ENCODE peak calls at places on chromosomes 2 and 18, in nine cellular contexts. One of them, this sample, is unnamed.

GRCh38 chr2:135742307-135742838 is 718 bp downstream of the UBXN4 start:
- DNase-seq in A549: peak; percentile 21
- DNase-seq in K562: peak; percentile 68
- DNase-seq in GM12878: no peak
- DNase-seq in HCT116: no peak
- DNase-seq in GM23338: peak; percentile 63
- DNase-seq in SK-N-SH: no peak
- DNase-seq in Panc1: no peak
- DNase-seq in HepG2: peak; percentile 65
- DNase-seq in this sample: peak; percentile 38

GRCh38 chr2:119485336-119486110 is 38.8 kb downstream of the SCTR start:
- DNase-seq in SK-N-SH: peak; percentile 65
- DNase-seq in GM12878: no peak
- DNase-seq in A549: no peak
- DNase-seq in K562: no peak
- DNase-seq in GM23338: no peak
- DNase-seq in HCT116: no peak
- DNase-seq in Panc1: no peak
- DNase-seq in HepG2: no peak
- DNase-seq in this sample: no peak

GRCh38 chr2:222310747-222311320 is 12.0 kb upstream of the PAX3 start:
- DNase-seq in K562: no peak
- DNase-seq in SK-N-SH: no peak
- DNase-seq in HepG2: no peak
- DNase-seq in GM12878: no peak
- DNase-seq in HCT116: no peak
- DNase-seq in A549: no peak
- DNase-seq in GM23338: no peak
- DNase-seq in Panc1: no peak
- DNase-seq in this sample: no peak

GRCh38 chr2:241358470-241358869 is 2.4 kb downstream of the FARP2 start:
- DNase-seq in A549: no peak
- DNase-seq in GM12878: peak; percentile 85
- DNase-seq in HCT116: no peak
- DNase-seq in HepG2: no peak
- DNase-seq in GM23338: no peak
- DNase-seq in SK-N-SH: no peak
- DNase-seq in K562: no peak
- DNase-seq in Panc1: no peak
- DNase-seq in this sample: no peak

GRCh38 chr18:21179590-21180220 is 62.3 kb upstream of the GREB1L start:
- DNase-seq in HCT116: peak; percentile 58
- DNase-seq in SK-N-SH: peak; percentile 45
- DNase-seq in K562: peak; percentile 68
- DNase-seq in A549: peak; percentile 25
- DNase-seq in GM23338: peak; percentile 90
- DNase-seq in GM12878: peak; percentile 32
- DNase-seq in Panc1: no peak
- DNase-seq in HepG2: peak; percentile 52
- DNase-seq in this sample: peak; percentile 81

GRCh38 chr2:237207641-237208040 is 122.0 kb downstream of the COPS8 start:
- DNase-seq in GM12878: no peak
- DNase-seq in Panc1: no peak
- DNase-seq in HCT116: no peak
- DNase-seq in A549: no peak
- DNase-seq in HepG2: no peak
- DNase-seq in GM23338: no peak
- DNase-seq in SK-N-SH: no peak
- DNase-seq in K562: no peak
- DNase-seq in this sample: no peak

GRCh38 chr2:236768393-236769140 is 198.9 kb downstream of the ACKR3 start:
- DNase-seq in HCT116: no peak
- DNase-seq in SK-N-SH: no peak
- DNase-seq in K562: no peak
- DNase-seq in A549: no peak
- DNase-seq in Panc1: no peak
- DNase-seq in HepG2: no peak
- DNase-seq in GM23338: no peak
- DNase-seq in GM12878: no peak
- DNase-seq in this sample: no peak

GRCh38 chr18:13726972-13727331 is 479 bp downstream of the RNMT start:
- DNase-seq in HCT116: no peak
- DNase-seq in GM23338: peak; percentile 66
- DNase-seq in SK-N-SH: no peak
- DNase-seq in K562: peak; percentile 56
- DNase-seq in GM12878: no peak
- DNase-seq in HepG2: peak; percentile 43
- DNase-seq in A549: peak; percentile 5
- DNase-seq in Panc1: no peak
- DNase-seq in this sample: no peak

GRCh38 chr2:95361216-95361980 is 41.1 kb upstream of the FAHD2A start:
- DNase-seq in GM23338: no peak
- DNase-seq in Panc1: no peak
- DNase-seq in GM12878: no peak
- DNase-seq in HCT116: no peak
- DNase-seq in A549: no peak
- DNase-seq in K562: no peak
- DNase-seq in SK-N-SH: no peak
- DNase-seq in HepG2: no peak
- DNase-seq in this sample: no peak

GRCh38 chr2:88866756-88867155 is 175.3 kb downstream of the RPIA start:
- DNase-seq in K562: peak; percentile 3
- DNase-seq in HCT116: no peak
- DNase-seq in Panc1: no peak
- DNase-seq in GM23338: no peak
- DNase-seq in A549: no peak
- DNase-seq in GM12878: no peak
- DNase-seq in SK-N-SH: no peak
- DNase-seq in HepG2: no peak
- DNase-seq in this sample: no peak

GRCh38 chr2:40957508-40957907 is 505.6 kb upstream of the SLC8A1 start:
- DNase-seq in GM12878: no peak
- DNase-seq in A549: no peak
- DNase-seq in GM23338: no peak
- DNase-seq in SK-N-SH: no peak
- DNase-seq in HCT116: no peak
- DNase-seq in HepG2: peak; percentile 9
- DNase-seq in K562: no peak
- DNase-seq in Panc1: no peak
- DNase-seq in this sample: peak; percentile 90

GRCh38 chr18:8882632-8883408 is 177.5 kb downstream of the MTCL1 start:
- DNase-seq in GM23338: peak; percentile 86
- DNase-seq in K562: peak; percentile 82
- DNase-seq in SK-N-SH: no peak
- DNase-seq in HCT116: peak; percentile 95
- DNase-seq in GM12878: no peak
- DNase-seq in Panc1: no peak
- DNase-seq in A549: no peak
- DNase-seq in HepG2: peak; percentile 21
- DNase-seq in this sample: no peak

GRCh38 chr2:98501896-98502295 is 57.2 kb downstream of the INPP4A start:
- DNase-seq in GM23338: no peak
- DNase-seq in Panc1: no peak
- DNase-seq in HCT116: no peak
- DNase-seq in A549: no peak
- DNase-seq in K562: no peak
- DNase-seq in GM12878: no peak
- DNase-seq in SK-N-SH: no peak
- DNase-seq in HepG2: no peak
- DNase-seq in this sample: no peak

GRCh38 chr2:180494286-180494685 is 486.1 kb upstream of the UBE2E3 start:
- DNase-seq in HCT116: no peak
- DNase-seq in SK-N-SH: no peak
- DNase-seq in Panc1: no peak
- DNase-seq in A549: no peak
- DNase-seq in GM23338: peak; percentile 19
- DNase-seq in GM12878: no peak
- DNase-seq in K562: no peak
- DNase-seq in HepG2: no peak
- DNase-seq in this sample: no peak

GRCh38 chr2:197168705-197169104 is 141.9 kb downstream of the ANKRD44 start:
- DNase-seq in SK-N-SH: peak; percentile 70
- DNase-seq in GM12878: no peak
- DNase-seq in HepG2: peak; percentile 65
- DNase-seq in Panc1: no peak
- DNase-seq in A549: peak; percentile 52
- DNase-seq in GM23338: peak; percentile 95
- DNase-seq in K562: peak; percentile 62
- DNase-seq in HCT116: peak; percentile 52
- DNase-seq in this sample: peak; percentile 20

GRCh38 chr2:11933854-11934253 is 187.4 kb downstream of the LPIN1 start:
- DNase-seq in HCT116: no peak
- DNase-seq in SK-N-SH: no peak
- DNase-seq in A549: no peak
- DNase-seq in Panc1: no peak
- DNase-seq in HepG2: no peak
- DNase-seq in GM12878: peak; percentile 43
- DNase-seq in GM23338: no peak
- DNase-seq in K562: no peak
- DNase-seq in this sample: no peak

GRCh38 chr2:30239308-30240161 is 8.2 kb downstream of the LBH start:
- DNase-seq in GM12878: no peak
- DNase-seq in K562: peak; percentile 89
- DNase-seq in A549: peak; percentile 89
- DNase-seq in Panc1: peak; percentile 36
- DNase-seq in HCT116: peak; percentile 55
- DNase-seq in SK-N-SH: peak; percentile 86
- DNase-seq in HepG2: peak; percentile 60
- DNase-seq in GM23338: peak; percentile 84
- DNase-seq in this sample: peak; percentile 58

DNA sequence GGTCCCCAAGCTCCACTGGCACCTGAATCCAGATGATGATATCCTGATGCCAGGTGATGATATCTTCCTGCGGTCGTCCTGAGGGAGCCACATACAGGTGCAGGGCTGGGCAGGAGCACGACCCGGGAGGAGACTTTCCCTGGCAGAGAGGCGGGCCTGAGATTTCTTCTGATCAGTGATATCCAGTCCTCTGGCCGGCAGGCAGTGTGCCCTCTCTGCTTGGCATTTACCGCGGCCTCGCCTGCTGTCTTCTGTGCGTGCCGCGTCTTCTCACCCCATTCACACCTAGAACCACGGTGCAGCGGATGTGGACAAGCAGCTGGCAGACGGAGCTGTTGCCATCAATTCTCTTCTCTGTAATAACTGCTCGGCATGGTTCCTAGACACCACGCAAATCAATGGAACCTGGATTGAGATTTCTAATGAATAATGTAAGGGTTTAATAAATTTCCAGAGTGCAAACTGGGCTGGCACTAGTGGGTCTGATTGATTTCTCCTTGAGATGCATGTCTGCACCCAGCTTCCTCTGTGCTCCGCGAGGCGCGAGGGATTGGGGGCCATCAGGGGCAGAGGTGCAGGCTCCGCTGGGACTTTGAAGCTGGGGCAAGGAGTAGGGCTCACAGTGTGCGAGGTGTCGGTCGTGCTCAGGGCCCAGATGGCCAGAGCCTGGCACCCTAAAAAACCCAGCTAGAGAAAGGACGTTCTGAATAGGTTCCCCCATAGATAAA is 208.9 kb upstream of the HDAC4 start:
- DNase-seq in A549: no peak
- DNase-seq in HCT116: no peak
- DNase-seq in GM23338: no peak
- DNase-seq in GM12878: no peak
- DNase-seq in K562: no peak
- DNase-seq in SK-N-SH: no peak
- DNase-seq in HepG2: no peak
- DNase-seq in Panc1: no peak
- DNase-seq in this sample: no peak
- TF ChIP-seq REST in A549: no peak
- TF ChIP-seq REST in HCT116: no peak
- TF ChIP-seq REST in GM23338: no peak
- TF ChIP-seq REST in GM12878: no peak
- TF ChIP-seq REST in K562: no peak
- TF ChIP-seq REST in SK-N-SH: no peak
- TF ChIP-seq REST in HepG2: no peak
- TF ChIP-seq REST in Panc1: no peak
- TF ChIP-seq REST in this sample: no peak

DNA sequence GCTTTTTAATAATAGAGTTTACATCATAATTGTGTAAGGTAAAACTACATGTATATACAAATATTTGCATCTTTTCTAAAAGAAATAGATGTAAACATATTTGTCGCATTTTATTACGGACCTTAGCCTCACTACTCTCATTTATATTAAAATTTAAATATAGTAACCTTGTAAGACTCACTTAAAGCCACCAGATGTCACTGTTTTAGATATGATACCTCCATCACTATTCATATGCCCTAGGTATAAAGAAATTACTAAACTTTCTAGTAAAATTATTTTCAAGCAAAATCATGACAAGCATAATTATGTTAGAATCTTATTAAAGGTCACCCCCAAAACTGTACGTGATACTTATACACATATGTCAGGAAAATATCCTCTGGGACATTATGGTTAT is 674.3 kb upstream of the REG3G start:
- DNase-seq in Panc1: no peak
- DNase-seq in K562: no peak
- DNase-seq in GM12878: no peak
- DNase-seq in SK-N-SH: peak; percentile 3
- DNase-seq in GM23338: peak; percentile 33
- DNase-seq in HepG2: no peak
- DNase-seq in A549: peak; percentile 0
- DNase-seq in HCT116: no peak
- DNase-seq in this sample: no peak
- TF ChIP-seq CTCF in Panc1: peak; percentile 17
- TF ChIP-seq CTCF in K562: no peak
- TF ChIP-seq CTCF in GM12878: no peak
- TF ChIP-seq CTCF in SK-N-SH: peak; percentile 58
- TF ChIP-seq CTCF in GM23338: peak; percentile 66
- TF ChIP-seq CTCF in HepG2: no peak
- TF ChIP-seq CTCF in A549: peak; percentile 8
- TF ChIP-seq CTCF in HCT116: no peak
- TF ChIP-seq CTCF in this sample: no peak

DNA sequence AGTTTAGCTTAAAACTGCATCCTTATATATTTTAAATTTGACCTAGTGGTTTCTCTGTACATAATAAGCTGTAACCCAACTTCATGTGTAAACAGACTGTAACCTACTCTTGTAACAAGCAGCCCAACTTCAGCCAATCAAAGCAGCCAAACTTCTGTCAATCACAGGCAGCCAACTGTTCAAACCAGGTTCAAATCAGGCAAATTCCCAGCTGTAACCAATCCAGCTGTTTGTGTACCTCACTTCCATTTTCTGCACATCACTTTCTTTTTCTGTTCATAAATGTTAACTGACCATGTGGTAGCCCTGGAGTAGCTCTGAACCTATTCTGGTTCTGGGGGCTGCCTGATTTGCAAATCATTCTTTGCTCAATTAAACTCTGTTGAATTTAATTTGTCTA is 1569.9 kb upstream of the SLC39A10 start:
- DNase-seq in HepG2: no peak
- DNase-seq in K562: no peak
- DNase-seq in HCT116: no peak
- DNase-seq in GM12878: no peak
- DNase-seq in GM23338: no peak
- DNase-seq in SK-N-SH: no peak
- DNase-seq in A549: no peak
- DNase-seq in Panc1: no peak
- DNase-seq in this sample: no peak
- TF ChIP-seq REST in HepG2: no peak
- TF ChIP-seq REST in K562: no peak
- TF ChIP-seq REST in HCT116: no peak
- TF ChIP-seq REST in GM12878: no peak
- TF ChIP-seq REST in GM23338: no peak
- TF ChIP-seq REST in SK-N-SH: no peak
- TF ChIP-seq REST in A549: no peak
- TF ChIP-seq REST in Panc1: no peak
- TF ChIP-seq REST in this sample: no peak

GRCh38 chr2:43225093-43225787 is 1.2 kb downstream of the ZFP36L2 start:
- DNase-seq in A549: no peak
- DNase-seq in Panc1: no peak
- DNase-seq in HCT116: no peak
- DNase-seq in K562: peak; percentile 78
- DNase-seq in HepG2: no peak
- DNase-seq in GM23338: peak; percentile 60
- DNase-seq in SK-N-SH: peak; percentile 51
- DNase-seq in GM12878: no peak
- DNase-seq in this sample: peak; percentile 86
- TF ChIP-seq CTCF in A549: no peak
- TF ChIP-seq CTCF in Panc1: no peak
- TF ChIP-seq CTCF in HCT116: no peak
- TF ChIP-seq CTCF in K562: no peak
- TF ChIP-seq CTCF in HepG2: peak; percentile 2
- TF ChIP-seq CTCF in GM23338: no peak
- TF ChIP-seq CTCF in SK-N-SH: no peak
- TF ChIP-seq CTCF in GM12878: no peak
- TF ChIP-seq CTCF in this sample: no peak

This sample was measured in HL-60.